ENCODE peak calls at places on chromosomes 6 and 20, in five cellular contexts. A is NCI-H524, P is neural crest cell, I is kidney, S is renal cortical epithelial cell. M is an unnamed sample.

GRCh38 chr6:70310063-70310694 is 7.3 kb upstream of the COL9A1 start:
- DNase-seq in I (no peak), A (no peak), P (no peak), S (peak), M (peak)

GRCh38 chr6:13470240-13471140 is 16.9 kb downstream of the GFOD1 start:
- DNase-seq in A (peak), S (no peak), P (peak), I (no peak), M (peak)

GRCh38 chr20:16864069-16864468 is 115.9 kb downstream of the OTOR start:
- DNase-seq in S (no peak), A (no peak), P (no peak), I (no peak), M (no peak)

GRCh38 chr20:19976595-19977372 is 40.4 kb upstream of the NAA20 start:
- DNase-seq in A (no peak), S (peak), I (peak), P (peak), M (no peak)

GRCh38 chr20:23455641-23456040 is 3.0 kb upstream of the CST11 start:
- DNase-seq in A (no peak), P (no peak), I (no peak), S (no peak), M (no peak)

GRCh38 chr20:58942549-58942948 is 38.5 kb upstream of the NELFCD start:
- DNase-seq in I (no peak), S (no peak), A (no peak), P (no peak), M (no peak)

GRCh38 chr20:41038878-41039404 is 10.3 kb downstream of the TOP1 start:
- DNase-seq in P (no peak), S (no peak), I (no peak), A (no peak), M (no peak)

GRCh38 chr6:30615219-30615957 is 1.7 kb downstream of the PPP1R10 start:
- DNase-seq in A (peak), S (peak), I (no peak), P (peak), M (peak)

GRCh38 chr6:106145741-106146227 is 59.6 kb downstream of the PRDM1 start:
- DNase-seq in S (peak), I (no peak), P (no peak), A (no peak), M (no peak)

GRCh38 chr20:22490287-22491187 is 93.8 kb downstream of the FOXA2 start:
- DNase-seq in P (no peak), I (peak), S (peak), A (no peak), M (peak)

GRCh38 chr6:169684056-169684455 is 17.8 kb downstream of the WDR27 start:
- DNase-seq in S (no peak), P (no peak), A (no peak), I (no peak), M (no peak)

GRCh38 chr6:83884523-83884922 is 25.0 kb downstream of the CYB5R4 start:
- DNase-seq in S (peak), I (no peak), P (no peak), A (peak), M (peak)

GRCh38 chr20:57868310-57868709 is 158.5 kb upstream of the PMEPA1 start:
- DNase-seq in S (no peak), I (no peak), P (no peak), A (no peak), M (no peak)